ENCODE peak calls at places on chromosomes 12 and 14, in nine cellular contexts. F is pancreas, C is neural progenitor cell, J is cardiac muscle cell, K is GM23248, D is keratinocyte, W is upper lobe of right lung, U is OCI-LY7, N is tibial artery. R is an unnamed sample. For H3K9me3 and H3K4me1, the result is how much of the 10 kb centered on the place peaks cover.

GRCh38 chr12:67705394-67706370 is 57.1 kb downstream of the DYRK2 start:
- DNase-seq in W (no peak), D (no peak), K (peak), C (no peak), J (peak), F (no peak), N (no peak), U (no peak), R (no peak)

GRCh38 chr12:113392988-113393579 is 10.6 kb downstream of the SDS start:
- DNase-seq in F (no peak), K (peak), D (no peak), N (no peak), W (no peak), J (peak), U (no peak), C (peak), R (no peak)

GRCh38 chr12:115325858-115326257 is 641.9 kb upstream of the TBX3 start:
- DNase-seq in K (peak), J (no peak), N (no peak), U (no peak), W (no peak), C (no peak), D (no peak), F (no peak), R (peak)

GRCh38 chr14:93047661-93048060 is 68.1 kb downstream of the ITPK1 start:
- DNase-seq in F (no peak), K (no peak), N (peak), D (no peak), C (no peak), W (no peak), U (no peak), J (no peak), R (no peak)

GRCh38 chr14:35254736-35255135 is 37.4 kb upstream of the PSMA6 start:
- DNase-seq in W (no peak), D (no peak), U (no peak), F (no peak), C (no peak), N (no peak), J (no peak), K (no peak), R (no peak)

GRCh38 chr12:113734503-113734902 is 231.6 kb downstream of the RBM19 start:
- DNase-seq in U (no peak), J (no peak), C (no peak), W (no peak), D (no peak), F (no peak), K (no peak), N (no peak), R (no peak)

GRCh38 chr14:68950111-68950510 is 29.0 kb downstream of the ACTN1 start:
- DNase-seq in W (no peak), N (no peak), J (peak), U (no peak), F (no peak), K (peak), D (no peak), C (no peak), R (no peak)

GRCh38 chr14:89491701-89492381 is 74.8 kb upstream of the FOXN3 start:
- DNase-seq in K (no peak), W (no peak), J (peak), U (no peak), N (no peak), D (no peak), C (no peak), F (no peak), R (no peak)

GRCh38 chr12:48817957-48818830 is at the start of gene CACNB3:
- DNase-seq in F (peak), U (peak), W (peak), D (no peak), J (peak), N (peak), C (peak), K (peak), R (peak)

GRCh38 chr14:95136631-95137030 is 20.7 kb downstream of the DICER1 start:
- DNase-seq in N (no peak), U (no peak), F (no peak), K (no peak), D (no peak), C (no peak), W (no peak), J (no peak), R (no peak)

GRCh38 chr14:88505621-88506020 is 49.2 kb downstream of the PTPN21 start:
- DNase-seq in W (no peak), D (no peak), C (no peak), J (no peak), U (no peak), N (no peak), K (no peak), F (no peak), R (no peak)

GRCh38 chr12:52523825-52524224 is 3.6 kb upstream of the KRT5 start:
- DNase-seq in U (no peak), F (no peak), K (no peak), D (peak), N (no peak), C (no peak), J (no peak), W (no peak), R (no peak)

GRCh38 chr14:102220031-102220430 is 80.3 kb downstream of the WDR20 start:
- DNase-seq in U (peak), C (no peak), K (no peak), W (no peak), F (peak), N (no peak), D (no peak), J (no peak), R (no peak)

GRCh38 chr12:51827925-51828818 is 20.3 kb downstream of the FIGNL2 start:
- DNase-seq in U (no peak), J (peak), F (no peak), W (no peak), D (no peak), K (peak), C (no peak), N (no peak), R (peak)

GRCh38 chr14:81001447-81001846 is 46.0 kb downstream of the TSHR start:
- DNase-seq in N (no peak), J (no peak), K (no peak), C (no peak), D (no peak), W (no peak), F (no peak), U (no peak), R (no peak)

GRCh38 chr14:87131879-87132278 is 861.1 kb downstream of the GALC start:
- DNase-seq in J (no peak), W (no peak), D (peak), C (no peak), K (peak), F (no peak), U (peak), N (no peak), R (no peak)

GRCh38 chr12:46382974-46383653 is 10.5 kb upstream of the SLC38A2 start:
- DNase-seq in J (peak), W (peak), U (peak), N (peak), F (peak), C (peak), D (no peak), K (peak), R (peak)

GRCh38 chr12:100234166-100234565 is 32.7 kb downstream of the DEPDC4 start:
- DNase-seq in W (no peak), U (no peak), C (no peak), N (no peak), J (peak), F (no peak), K (peak), D (no peak), R (no peak)

GRCh38 chr12:76595056-76595455 is 35.5 kb upstream of the OSBPL8 start:
- DNase-seq in F (no peak), D (no peak), K (peak), N (no peak), W (no peak), J (peak), C (no peak), U (no peak), R (no peak)

GRCh38 chr12:100427078-100427477 is 46.6 kb upstream of the NR1H4 start:
- DNase-seq in J (peak), U (no peak), N (no peak), C (no peak), D (peak), F (no peak), K (peak), W (no peak), R (peak)

GRCh38 chr14:23121401-23121800 is 2.3 kb upstream of the CEBPE start:
- DNase-seq in U (peak), J (peak), F (no peak), C (peak), N (no peak), D (no peak), K (peak), W (no peak), R (no peak)

GRCh38 chr12:77847060-77847541 is 16.4 kb downstream of the NAV3 start:
- DNase-seq in F (no peak), D (no peak), J (peak), W (no peak), N (no peak), K (peak), C (no peak), U (peak), R (no peak)

GRCh38 chr12:71652656-71653055 is 11.0 kb downstream of the ZFC3H1 start:
- DNase-seq in F (no peak), C (no peak), W (no peak), D (no peak), U (no peak), N (no peak), K (no peak), J (no peak), R (no peak)

GRCh38 chr14:32078794-32079663 is 1.9 kb downstream of the ARHGAP5 start:
- DNase-seq in N (no peak), K (peak), W (no peak), D (no peak), U (no peak), C (peak), J (peak), F (no peak), R (peak)

GRCh38 chr12:49489720-49490119 is 49.1 kb upstream of the KCNH3 start:
- DNase-seq in D (no peak), W (no peak), N (no peak), K (peak), U (no peak), F (no peak), C (no peak), J (peak), R (no peak)

GRCh38 chr14:37597538-37598084 is 2.2 kb downstream of the TTC6 start:
- DNase-seq in N (no peak), W (peak), D (no peak), J (peak), K (peak), U (no peak), C (peak), F (no peak), R (no peak)

GRCh38 chr12:32419520-32419960 is 20.2 kb downstream of the FGD4 start:
- DNase-seq in W (peak), D (no peak), K (peak), N (no peak), U (no peak), J (peak), C (no peak), F (no peak), R (no peak)

GRCh38 chr14:22179190-22179589 is 409.8 kb downstream of the DAD1 start:
- DNase-seq in J (no peak), U (no peak), C (no peak), D (no peak), W (no peak), N (no peak), K (no peak), F (no peak), R (no peak)

GRCh38 chr12:6500466-6500865 is 6.6 kb downstream of the NCAPD2 start:
- DNase-seq in D (no peak), F (no peak), C (no peak), W (no peak), J (no peak), U (no peak), N (no peak), K (no peak), R (no peak)

GRCh38 chr12:42960087-42960527 is 370.6 kb upstream of the PRICKLE1 start:
- DNase-seq in K (peak), C (no peak), U (no peak), J (no peak), W (no peak), D (peak), F (no peak), N (no peak), R (no peak)

GRCh38 chr14:72577521-72577920 is 316.4 kb downstream of the DPF3 start:
- DNase-seq in U (no peak), J (no peak), K (no peak), D (no peak), N (no peak), W (no peak), C (no peak), F (no peak), R (no peak)

GRCh38 chr12:50505945-50506344 is 1.2 kb downstream of the DIP2B start:
- DNase-seq in W (no peak), U (peak), K (peak), D (no peak), J (peak), N (peak), C (peak), F (no peak), R (peak)

GRCh38 chr14:86405250-86405649 is 875.3 kb downstream of the FLRT2 start:
- DNase-seq in N (no peak), K (no peak), D (no peak), F (no peak), U (no peak), J (peak), C (no peak), W (no peak), R (no peak)

GRCh38 chr14:102988054-102988453 is 65.6 kb downstream of the AMN start:
- DNase-seq in F (no peak), J (no peak), W (no peak), K (no peak), C (no peak), N (no peak), D (no peak), U (no peak), R (no peak)

GRCh38 chr12:29208935-29209701 is 60.0 kb downstream of the FAR2 start:
- DNase-seq in C (no peak), F (no peak), J (no peak), D (no peak), W (no peak), N (no peak), U (no peak), K (no peak), R (peak)

GRCh38 chr12:31597066-31597465 is 6.1 kb upstream of the DENND5B start:
- DNase-seq in F (no peak), N (no peak), C (no peak), K (no peak), J (no peak), U (no peak), W (no peak), D (no peak), R (no peak)

GRCh38 chr12:92300781-92301180 is 155.1 kb upstream of the BTG1 start:
- DNase-seq in J (no peak), F (no peak), W (no peak), C (no peak), N (no peak), K (no peak), U (no peak), D (no peak), R (no peak)

GRCh38 chr14:28901631-28902030 is 135.0 kb downstream of the FOXG1 start:
- DNase-seq in U (no peak), C (no peak), F (no peak), N (no peak), K (no peak), J (no peak), W (no peak), D (no peak), R (no peak)
- H3K9me3 ChIP-seq in U (under half), C (under half), F (under half), N (under half), K (under half), J (under half), W (under half), D (under half), R (under half)

DNA sequence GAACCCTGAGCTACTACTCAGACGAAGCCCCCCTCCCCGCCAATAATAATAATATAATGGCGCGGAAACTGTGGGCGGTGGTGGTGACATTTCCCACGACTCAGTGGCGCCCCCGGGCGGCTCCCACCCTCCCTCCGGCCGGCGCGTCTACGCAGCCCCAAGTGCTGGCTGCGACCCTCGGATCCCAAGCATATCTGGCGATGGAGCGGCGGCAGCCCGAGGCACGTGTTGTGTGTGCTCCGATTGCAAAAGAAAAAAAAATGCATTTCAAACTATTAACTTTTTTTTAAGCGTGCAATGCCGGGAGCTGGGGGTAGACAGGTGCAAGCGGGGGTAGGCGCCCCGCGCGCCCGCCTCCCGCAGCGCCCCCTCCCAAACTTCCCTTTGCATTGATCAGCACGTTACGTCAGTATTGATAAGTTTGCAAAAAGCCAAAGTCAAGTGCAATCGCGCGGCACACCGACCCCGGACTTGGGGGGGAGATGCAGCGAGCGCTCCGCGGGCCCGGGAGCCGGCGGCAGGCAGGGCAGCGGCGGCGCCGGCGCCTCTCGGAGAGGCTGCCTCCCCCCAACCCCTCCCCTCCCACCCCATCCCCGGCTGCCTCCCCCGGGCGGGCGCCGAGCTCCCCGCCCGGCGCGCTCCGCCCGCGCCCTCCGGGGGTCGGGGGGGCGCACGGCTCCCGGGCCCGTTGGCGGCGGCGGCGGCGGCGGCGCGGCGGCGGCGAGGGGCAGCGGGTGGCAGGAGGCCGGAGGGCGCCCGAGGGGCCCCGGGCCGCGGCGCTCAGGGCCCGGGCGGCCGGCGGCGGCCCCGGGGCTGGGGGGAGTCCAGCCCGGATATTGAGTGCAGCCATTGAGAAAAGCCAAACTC is 113.1 kb upstream of the MYL2 start:
- DNase-seq in U (no peak), K (no peak), F (no peak), J (no peak), W (no peak), C (peak), D (no peak), N (no peak), R (no peak)
- H3K4me3 ChIP-seq in U (no peak), K (no peak), F (no peak), J (peak), W (no peak), C (peak), D (no peak), N (no peak), R (peak)

GRCh38 chr12:69904761-69905160 is 79.7 kb downstream of the MYRFL start:
- DNase-seq in K (peak), N (no peak), U (no peak), D (no peak), F (no peak), C (peak), J (peak), W (no peak), R (no peak)

GRCh38 chr12:69900720-69901131 is 75.7 kb downstream of the MYRFL start:
- DNase-seq in U (peak), N (peak), C (peak), F (no peak), J (peak), K (peak), W (no peak), D (peak), R (peak)

GRCh38 chr12:69901141-69901900 is 76.3 kb downstream of the MYRFL start:
- DNase-seq in F (no peak), W (no peak), C (no peak), K (peak), D (no peak), J (peak), N (no peak), U (no peak), R (no peak)

GRCh38 chr12:69905801-69906200 is 80.8 kb downstream of the MYRFL start:
- DNase-seq in U (no peak), C (no peak), D (no peak), N (no peak), J (no peak), K (no peak), W (no peak), F (no peak), R (no peak)

GRCh38 chr12:69903548-69903947 is 78.5 kb downstream of the MYRFL start:
- DNase-seq in D (no peak), C (no peak), W (no peak), J (no peak), F (no peak), N (no peak), U (no peak), K (no peak), R (no peak)
- H3K4me1 ChIP-seq in D (under half), C (under half), W (under half), J (under half), F (under half), N (under half), U (half or more), K (under half), R (under half)

GRCh38 chr12:83710851-83711250 is 1024.1 kb downstream of the TMTC2 start:
- DNase-seq in N (no peak), C (no peak), D (no peak), U (no peak), J (no peak), K (no peak), F (no peak), W (no peak), R (no peak)
- H3K9me3 ChIP-seq in N (under half), C (under half), D (under half), U (under half), J (under half), K (under half), F (under half), W (under half), R (under half)

GRCh38 chr12:118358607-118359540 is 13.8 kb downstream of the TAOK3 start:
- DNase-seq in K (no peak), U (peak), J (no peak), N (no peak), F (no peak), C (no peak), W (no peak), D (no peak), R (peak)
- H3K4me3 ChIP-seq in K (no peak), U (peak), J (no peak), N (no peak), F (no peak), C (no peak), W (peak), D (peak), R (peak)

GRCh38 chr12:1594045-1594294 is 411 bp downstream of the FBXL14 start:
- DNase-seq in N (peak), W (peak), J (peak), F (peak), K (peak), U (peak), C (peak), D (no peak), R (peak)
- H3K4me1 ChIP-seq in N (under half), W (under half), J (under half), F (under half), K (under half), U (under half), C (under half), D (under half), R (under half)

GRCh38 chr14:54314365-54315134 is 82.3 kb upstream of the CDKN3 start:
- DNase-seq in C (no peak), U (no peak), N (no peak), W (no peak), F (no peak), J (no peak), D (no peak), K (no peak), R (no peak)
- H3K9me3 ChIP-seq in C (under half), U (under half), N (under half), W (under half), F (under half), J (under half), D (under half), K (under half), R (under half)

R was measured in small intestine.